ENCODE peak calls at places on chromosomes 6 and 20, in seven cellular contexts. E is SHP77, B is epithelial cell of esophagus, G is psoas muscle, R is activated T-cell treated with anti-CD3 and anti-CD28 coated beads for 1 hour, M is NCI-H1417 treated with DMSO at 0.1 percent for 48 hours, F is coronary artery. L is an unnamed sample.

GRCh38 chr6:112683926-112684325 is 336.8 kb downstream of the RFPL4B start:
- DNase-seq in E (no peak), B (peak), G (no peak), R (no peak), M (no peak), F (no peak), L (no peak)

GRCh38 chr20:61118429-61119224 is 133.4 kb upstream of the CDH4 start:
- DNase-seq in E (no peak), B (no peak), G (no peak), R (no peak), M (no peak), F (no peak), L (no peak)

GRCh38 chr6:130611366-130611765 is 215.8 kb upstream of the SMLR1 start:
- DNase-seq in E (no peak), B (no peak), G (no peak), R (no peak), M (no peak), F (no peak), L (no peak)

GRCh38 chr6:134537146-134537555 is 219.2 kb upstream of the SGK1 start:
- DNase-seq in E (no peak), B (peak), G (no peak), R (no peak), M (no peak), F (no peak), L (no peak)

GRCh38 chr6:104771258-104771832 is 88.4 kb downstream of the HACE1 start:
- DNase-seq in E (no peak), B (peak), G (no peak), R (no peak), M (no peak), F (no peak), L (no peak)

GRCh38 chr20:49140834-49141233 is 47.3 kb downstream of the STAU1 start:
- DNase-seq in E (no peak), B (no peak), G (no peak), R (no peak), M (no peak), F (no peak), L (no peak)

GRCh38 chr6:1554881-1555569 is 54.7 kb upstream of the FOXC1 start:
- DNase-seq in E (no peak), B (peak), G (peak), R (peak), M (no peak), F (no peak), L (no peak)

GRCh38 chr6:152267967-152268845 is 369.0 kb downstream of the SYNE1 start:
- DNase-seq in E (peak), B (peak), G (no peak), R (no peak), M (no peak), F (no peak), L (no peak)

GRCh38 chr6:66662196-66662595 is 955.2 kb upstream of the EYS start:
- DNase-seq in E (no peak), B (peak), G (no peak), R (no peak), M (no peak), F (no peak), L (no peak)

GRCh38 chr20:13898012-13898612 is 92.3 kb downstream of the SEL1L2 start:
- DNase-seq in E (peak), B (no peak), G (no peak), R (no peak), M (no peak), F (no peak), L (no peak)

GRCh38 chr6:99344289-99344688 is 5.2 kb downstream of the FAXC start:
- DNase-seq in E (no peak), B (no peak), G (no peak), R (no peak), M (no peak), F (no peak), L (peak)

GRCh38 chr20:46219190-46219589 is 89.1 kb downstream of the CDH22 start:
- DNase-seq in E (no peak), B (no peak), G (no peak), R (no peak), M (no peak), F (no peak), L (no peak)